ENCODE peak calls at places on chromosomes 2 and 18, in four cellular contexts. W is A673, L is psoas muscle, P is mammary epithelial cell. O is an unnamed sample.

GRCh38 chr2:100919316-100919715 is 82.8 kb upstream of the RPL31 start:
- DNase-seq in W (no peak), L (no peak), P (no peak), O (no peak)

GRCh38 chr2:206127656-206128055 is 31.6 kb downstream of the NDUFS1 start:
- DNase-seq in W (no peak), L (no peak), P (peak; percentile 5), O (no peak)

GRCh38 chr18:42620585-42620984 is 494.9 kb downstream of the RIT2 start:
- DNase-seq in W (no peak), L (no peak), P (no peak), O (no peak)

GRCh38 chr2:231012471-231012870 is 16.6 kb downstream of the SPATA3 start:
- DNase-seq in W (no peak), L (no peak), P (peak; percentile 11), O (no peak)

GRCh38 chr18:2002178-2002577 is 569.1 kb downstream of the METTL4 start:
- DNase-seq in W (no peak), L (peak; percentile 31), P (no peak), O (no peak)

GRCh38 chr18:39105095-39105494 is 1539.5 kb upstream of the CELF4 start:
- DNase-seq in W (no peak), L (no peak), P (no peak), O (no peak)

GRCh38 chr18:55120896-55121295 is 161.6 kb upstream of the CCDC68 start:
- DNase-seq in W (no peak), L (no peak), P (no peak), O (peak; percentile 63)

GRCh38 chr2:33321236-33321731 is 155.2 kb upstream of the RASGRP3 start:
- DNase-seq in W (no peak), L (no peak), P (peak; percentile 34), O (peak; percentile 65)

GRCh38 chr2:172480301-172481218 is 53.2 kb downstream of the ITGA6 start:
- DNase-seq in W (no peak), L (peak; percentile 70), P (no peak), O (peak; percentile 38)

GRCh38 chr2:224401641-224402342 is at the start of gene FAM124B:
- DNase-seq in W (peak; percentile 26), L (peak; percentile 80), P (no peak), O (no peak)

GRCh38 chr2:85134255-85135065 is 1.3 kb downstream of the TCF7L1 start:
- DNase-seq in W (no peak), L (peak; percentile 67), P (peak; percentile 27), O (peak; percentile 53)

GRCh38 chr2:68487773-68488355 is 20.5 kb downstream of the APLF start:
- DNase-seq in W (peak; percentile 69), L (no peak), P (peak; percentile 20), O (peak; percentile 56)

GRCh38 chr2:159119652-159120257 is 151.3 kb downstream of the TANC1 start:
- DNase-seq in W (no peak), L (no peak), P (no peak), O (no peak)

GRCh38 chr2:127642706-127643697 is 3.0 kb upstream of the GPR17 start:
- DNase-seq in W (no peak), L (no peak), P (no peak), O (no peak)
- H3K27ac ChIP-seq in W (no peak overlapping the region), L (no peak overlapping the region), P (no peak overlapping the region), O (no peak overlapping the region)

GRCh38 chr2:9772035-9772998 is 71.0 kb upstream of the TAF1B start:
- DNase-seq in W (no peak), L (no peak), P (no peak), O (no peak)

GRCh38 chr2:9775351-9775750 is 67.9 kb upstream of the TAF1B start:
- DNase-seq in W (no peak), L (no peak), P (no peak), O (no peak)

GRCh38 chr2:9772999-9773904 is 70.0 kb upstream of the TAF1B start:
- DNase-seq in W (no peak), L (no peak), P (no peak), O (no peak)

GRCh38 chr2:9774266-9774665 is 69.0 kb upstream of the TAF1B start:
- DNase-seq in W (no peak), L (peak; percentile 72), P (no peak), O (no peak)

GRCh38 chr2:9773905-9774239 is 69.4 kb upstream of the TAF1B start:
- DNase-seq in W (no peak), L (no peak), P (no peak), O (no peak)
- H3K4me1 ChIP-seq in W (peaks cover 3% of the 10 kb centered on the region), L (peaks cover 7% of the 10 kb centered on the region), P (peaks cover 27% of the 10 kb centered on the region), O (peaks cover 18% of the 10 kb centered on the region)

DNA sequence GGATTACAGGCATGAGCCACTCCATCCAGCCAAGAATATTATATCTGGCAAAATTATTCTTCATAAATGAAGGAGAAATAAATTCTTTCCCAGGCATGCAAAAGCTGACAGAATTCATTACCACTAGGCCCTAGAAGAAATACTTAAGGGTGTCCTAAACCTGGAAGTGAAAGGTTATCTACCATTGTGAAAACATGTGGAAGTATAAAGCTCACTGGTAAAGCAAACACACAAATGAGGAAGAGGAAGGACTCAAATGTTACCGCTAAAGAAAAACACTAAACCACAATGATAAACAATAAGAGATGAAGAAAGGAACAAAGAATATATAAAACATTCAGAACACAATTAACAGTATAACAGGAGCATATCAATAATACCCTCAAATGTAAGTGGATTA is 171.8 kb downstream of the CAMKMT start:
- DNase-seq in W (no peak), L (no peak), P (no peak), O (no peak)
- TF ChIP-seq CTCF in W (no peak), L (no peak), P (no peak), O (no peak)

GRCh38 chr2:160427629-160428424 is 65.8 kb downstream of the RBMS1 start:
- DNase-seq in W (peak; percentile 94), L (no peak), P (peak; percentile 49), O (peak; percentile 72)

GRCh38 chr2:160429248-160430000 is 64.2 kb downstream of the RBMS1 start:
- DNase-seq in W (peak; percentile 87), L (no peak), P (peak; percentile 42), O (peak; percentile 62)

GRCh38 chr2:160428425-160428763 is 65.2 kb downstream of the RBMS1 start:
- DNase-seq in W (peak; percentile 62), L (no peak), P (no peak), O (no peak)

GRCh38 chr2:160431441-160431840 is 62.2 kb downstream of the RBMS1 start:
- DNase-seq in W (no peak), L (no peak), P (peak; percentile 50), O (no peak)

DNA sequence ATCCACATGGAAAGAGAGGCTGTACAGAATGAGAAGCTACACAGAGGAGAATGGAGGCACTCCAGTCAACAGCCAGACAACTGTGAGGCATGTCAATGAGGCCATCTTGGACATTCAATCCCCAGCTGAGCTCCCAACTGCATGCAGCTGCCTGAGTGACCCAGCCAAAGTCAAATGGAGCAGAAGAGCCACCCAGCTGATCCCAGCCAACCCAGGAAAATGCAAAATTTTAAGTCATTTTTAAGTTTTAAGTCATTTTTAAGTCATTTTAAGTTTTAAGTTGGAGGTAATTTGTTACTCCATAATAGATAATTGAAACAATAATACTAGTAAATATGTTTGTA is 63.6 kb downstream of the RBMS1 start:
- DNase-seq in W (no peak), L (no peak), P (no peak), O (no peak)
- H3K27ac ChIP-seq in W (peak overlapping the region; percentile 90), L (no peak overlapping the region), P (peak overlapping the region; percentile 11), O (no peak overlapping the region)

GRCh38 chr2:44934521-44934961 is 7.0 kb upstream of the SIX3 start:
- DNase-seq in W (no peak), L (no peak), P (no peak), O (no peak)
- H3K4me1 ChIP-seq in W (peaks cover 14% of the 10 kb centered on the region), L (peaks cover 17% of the 10 kb centered on the region), P (peaks cover 10% of the 10 kb centered on the region), O (no peaks in the 10 kb centered on the region)

DNA sequence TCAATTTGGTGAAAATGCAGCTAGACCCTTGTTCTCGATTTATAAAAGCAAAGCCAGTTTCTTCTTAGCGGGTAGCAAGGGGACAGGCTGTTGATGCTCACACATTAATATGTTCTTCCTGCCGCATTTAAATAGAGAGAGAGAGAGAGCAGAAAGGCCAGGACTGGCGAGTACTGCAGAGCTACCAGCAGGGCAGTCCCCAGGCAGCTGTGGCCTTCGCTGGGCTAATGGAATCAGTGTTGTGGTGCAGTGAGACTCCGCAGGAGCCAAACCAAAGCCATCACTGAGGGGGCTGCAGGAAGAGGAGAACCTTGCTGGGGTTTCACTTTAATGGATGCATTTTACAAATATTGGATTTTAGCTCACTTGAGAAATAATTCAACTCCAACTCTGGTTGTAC is 223.6 kb downstream of the ACTR3 start:
- DNase-seq in W (no peak), L (no peak), P (no peak), O (no peak)
- TF ChIP-seq CTCF in W (no peak), L (no peak), P (no peak), O (no peak)

O was measured in fibroblast of lung.